ENCODE peak calls at places on chromosomes 5 and 9, in seven cellular contexts. One of them, this sample, is unnamed.
A peak's percentile ranks its signal among the peaks of the same experiment; 100 is the strongest.

GRCh38 chr9:16425572-16425971 is 444.9 kb downstream of the BNC2 start:
- DNase-seq in GM12878: no peak
- DNase-seq in K562: no peak
- DNase-seq in HCT116: no peak
- DNase-seq in HepG2: no peak
- DNase-seq in SK-N-SH: no peak
- DNase-seq in H1: no peak
- DNase-seq in this sample: no peak

GRCh38 chr9:72661401-72662135 is 140.2 kb downstream of the TMC1 start:
- DNase-seq in GM12878: no peak
- DNase-seq in K562: no peak
- DNase-seq in HCT116: no peak
- DNase-seq in HepG2: no peak
- DNase-seq in SK-N-SH: no peak
- DNase-seq in H1: no peak
- DNase-seq in this sample: no peak

GRCh38 chr5:143398053-143398355 is 5.5 kb downstream of the NR3C1 start:
- DNase-seq in GM12878: no peak
- DNase-seq in K562: no peak
- DNase-seq in HCT116: no peak
- DNase-seq in HepG2: no peak
- DNase-seq in SK-N-SH: no peak
- DNase-seq in H1: no peak
- DNase-seq in this sample: no peak

GRCh38 chr9:134666801-134667200 is 25.2 kb downstream of the COL5A1 start:
- DNase-seq in GM12878: no peak
- DNase-seq in K562: no peak
- DNase-seq in HCT116: no peak
- DNase-seq in HepG2: no peak
- DNase-seq in SK-N-SH: no peak
- DNase-seq in H1: no peak
- DNase-seq in this sample: no peak

GRCh38 chr5:125274211-125274610 is 527.8 kb upstream of the ZNF608 start:
- DNase-seq in GM12878: no peak
- DNase-seq in K562: no peak
- DNase-seq in HCT116: no peak
- DNase-seq in HepG2: no peak
- DNase-seq in SK-N-SH: no peak
- DNase-seq in H1: no peak
- DNase-seq in this sample: no peak

GRCh38 chr5:135329913-135330797 is 68.9 kb downstream of the MACROH2A1 start:
- DNase-seq in GM12878: no peak
- DNase-seq in K562: no peak
- DNase-seq in HCT116: no peak
- DNase-seq in HepG2: peak; percentile 24
- DNase-seq in SK-N-SH: no peak
- DNase-seq in H1: no peak
- DNase-seq in this sample: no peak

GRCh38 chr9:129320575-129321311 is 142.7 kb upstream of the IER5L start:
- DNase-seq in GM12878: peak; percentile 34
- DNase-seq in K562: peak; percentile 53
- DNase-seq in HCT116: no peak
- DNase-seq in HepG2: peak; percentile 63
- DNase-seq in SK-N-SH: peak; percentile 89
- DNase-seq in H1: peak; percentile 77
- DNase-seq in this sample: peak; percentile 97

GRCh38 chr9:36144322-36145206 is 8.0 kb downstream of the GLIPR2 start:
- DNase-seq in GM12878: no peak
- DNase-seq in K562: no peak
- DNase-seq in HCT116: no peak
- DNase-seq in HepG2: peak; percentile 20
- DNase-seq in SK-N-SH: no peak
- DNase-seq in H1: no peak
- DNase-seq in this sample: no peak

GRCh38 chr9:135898634-135899407 is 8.5 kb downstream of the CAMSAP1 start:
- DNase-seq in GM12878: no peak
- DNase-seq in K562: no peak
- DNase-seq in HCT116: no peak
- DNase-seq in HepG2: no peak
- DNase-seq in SK-N-SH: no peak
- DNase-seq in H1: no peak
- DNase-seq in this sample: no peak

GRCh38 chr5:169006878-169007790 is 293.8 kb downstream of the SLIT3 start:
- DNase-seq in GM12878: no peak
- DNase-seq in K562: no peak
- DNase-seq in HCT116: peak; percentile 66
- DNase-seq in HepG2: no peak
- DNase-seq in SK-N-SH: no peak
- DNase-seq in H1: no peak
- DNase-seq in this sample: no peak

GRCh38 chr9:92059669-92060068 is 55.5 kb downstream of the SPTLC1 start:
- DNase-seq in GM12878: no peak
- DNase-seq in K562: no peak
- DNase-seq in HCT116: no peak
- DNase-seq in HepG2: no peak
- DNase-seq in SK-N-SH: no peak
- DNase-seq in H1: no peak
- DNase-seq in this sample: no peak

DNA sequence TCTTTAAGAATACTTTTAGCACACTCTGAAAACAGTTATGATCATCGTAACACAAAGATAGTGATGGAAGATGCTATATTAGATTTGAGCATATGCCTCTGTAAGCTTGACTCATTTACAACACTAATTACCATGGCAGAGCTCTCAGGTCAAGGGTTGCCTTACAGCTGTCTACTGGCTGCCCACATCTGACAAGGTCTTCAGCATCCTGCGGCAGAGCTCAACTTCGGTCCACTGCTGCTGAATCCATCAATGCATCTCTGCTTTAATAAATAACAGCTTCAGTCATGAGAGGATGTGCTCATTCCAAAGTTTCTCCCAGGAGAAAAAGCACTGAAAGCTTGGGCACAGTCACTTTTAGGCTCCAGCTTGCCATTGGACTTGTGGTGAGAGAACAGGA is 449.4 kb downstream of the RASEF start:
- DNase-seq in GM12878: no peak
- DNase-seq in K562: no peak
- DNase-seq in HCT116: no peak
- DNase-seq in HepG2: no peak
- DNase-seq in SK-N-SH: no peak
- DNase-seq in H1: no peak
- DNase-seq in this sample: no peak
- TF ChIP-seq JUND in GM12878: no peak
- TF ChIP-seq JUND in K562: no peak
- TF ChIP-seq JUND in HCT116: no peak
- TF ChIP-seq JUND in HepG2: no peak
- TF ChIP-seq JUND in SK-N-SH: no peak
- TF ChIP-seq JUND in H1: no peak
- TF ChIP-seq JUND in this sample: no peak

GRCh38 chr9:130692365-130692764 is 1.2 kb upstream of the EXOSC2 start:
- DNase-seq in GM12878: no peak
- DNase-seq in K562: no peak
- DNase-seq in HCT116: no peak
- DNase-seq in HepG2: no peak
- DNase-seq in SK-N-SH: peak; percentile 38
- DNase-seq in H1: peak; percentile 94
- DNase-seq in this sample: no peak
- TF ChIP-seq JUND in GM12878: no peak
- TF ChIP-seq JUND in K562: no peak
- TF ChIP-seq JUND in HCT116: no peak
- TF ChIP-seq JUND in HepG2: no peak
- TF ChIP-seq JUND in SK-N-SH: no peak
- TF ChIP-seq JUND in H1: no peak
- TF ChIP-seq JUND in this sample: no peak

DNA sequence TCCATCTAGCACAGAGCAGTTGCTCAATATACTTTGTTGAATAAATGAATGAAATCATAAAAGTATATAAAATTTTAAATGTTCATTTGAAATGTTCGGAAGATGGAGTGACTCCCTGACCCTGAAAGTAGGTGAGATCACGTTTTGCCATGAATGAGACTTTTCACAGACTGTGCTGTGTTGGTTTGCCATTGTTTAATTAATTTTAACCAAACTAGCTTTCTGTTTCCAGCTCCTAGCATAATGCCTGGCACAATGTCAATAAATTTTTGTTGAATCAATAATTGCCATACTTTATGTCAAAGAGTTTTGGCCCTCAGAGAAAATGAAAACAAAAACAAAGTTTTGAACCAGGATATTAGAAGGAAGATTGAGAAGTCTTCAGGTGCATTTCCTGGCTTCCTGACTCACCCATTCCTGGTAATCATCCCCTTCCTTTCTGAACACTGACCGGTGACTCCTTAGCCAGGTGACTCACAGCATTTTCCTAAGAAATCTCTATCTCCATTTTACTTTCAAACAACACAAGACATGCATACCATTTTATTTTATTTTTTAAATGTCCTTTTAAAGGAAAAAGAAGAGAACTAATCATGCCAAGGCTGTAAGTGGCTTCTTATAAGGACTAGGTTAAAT is 15.1 kb downstream of the SLC28A3 start:
- DNase-seq in GM12878: no peak
- DNase-seq in K562: no peak
- DNase-seq in HCT116: peak; percentile 15
- DNase-seq in HepG2: no peak
- DNase-seq in SK-N-SH: no peak
- DNase-seq in H1: no peak
- DNase-seq in this sample: no peak
- TF ChIP-seq JUND in GM12878: no peak
- TF ChIP-seq JUND in K562: no peak
- TF ChIP-seq JUND in HCT116: peak; percentile 54
- TF ChIP-seq JUND in HepG2: no peak
- TF ChIP-seq JUND in SK-N-SH: no peak
- TF ChIP-seq JUND in H1: no peak
- TF ChIP-seq JUND in this sample: no peak

DNA sequence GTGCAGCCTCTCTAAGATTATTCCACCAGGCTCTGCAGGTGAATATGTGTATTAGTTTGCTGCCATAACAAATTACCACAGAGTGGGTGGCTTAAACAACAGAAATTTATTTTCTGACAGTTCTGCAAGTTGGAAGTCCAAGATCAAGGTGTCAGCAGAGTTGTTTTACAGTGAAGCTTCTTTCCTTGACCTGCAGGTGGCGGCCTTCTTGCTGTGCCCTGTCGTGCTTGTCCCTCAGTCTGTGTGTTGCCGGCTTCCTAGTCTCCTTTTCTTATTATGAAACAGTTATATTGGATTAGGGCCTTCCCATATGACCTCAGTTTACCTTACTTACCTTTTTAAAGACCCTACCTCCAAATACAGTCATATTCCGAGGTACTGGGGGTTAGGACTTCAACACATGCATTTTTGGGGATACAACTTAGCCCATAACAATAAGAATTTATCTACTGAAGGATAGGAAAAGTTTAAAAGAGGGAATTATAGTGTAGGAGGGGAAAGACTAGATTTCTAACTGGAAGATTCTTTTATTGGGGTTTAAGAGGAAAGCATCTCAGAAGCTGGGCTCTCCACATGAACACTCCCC is 97.4 kb downstream of the OSTF1 start:
- DNase-seq in GM12878: no peak
- DNase-seq in K562: peak; percentile 56
- DNase-seq in HCT116: peak; percentile 38
- DNase-seq in HepG2: peak; percentile 16
- DNase-seq in SK-N-SH: no peak
- DNase-seq in H1: peak; percentile 68
- DNase-seq in this sample: peak; percentile 78
- TF ChIP-seq JUND in GM12878: no peak
- TF ChIP-seq JUND in K562: no peak
- TF ChIP-seq JUND in HCT116: no peak
- TF ChIP-seq JUND in HepG2: no peak
- TF ChIP-seq JUND in SK-N-SH: no peak
- TF ChIP-seq JUND in H1: no peak
- TF ChIP-seq JUND in this sample: no peak

DNA sequence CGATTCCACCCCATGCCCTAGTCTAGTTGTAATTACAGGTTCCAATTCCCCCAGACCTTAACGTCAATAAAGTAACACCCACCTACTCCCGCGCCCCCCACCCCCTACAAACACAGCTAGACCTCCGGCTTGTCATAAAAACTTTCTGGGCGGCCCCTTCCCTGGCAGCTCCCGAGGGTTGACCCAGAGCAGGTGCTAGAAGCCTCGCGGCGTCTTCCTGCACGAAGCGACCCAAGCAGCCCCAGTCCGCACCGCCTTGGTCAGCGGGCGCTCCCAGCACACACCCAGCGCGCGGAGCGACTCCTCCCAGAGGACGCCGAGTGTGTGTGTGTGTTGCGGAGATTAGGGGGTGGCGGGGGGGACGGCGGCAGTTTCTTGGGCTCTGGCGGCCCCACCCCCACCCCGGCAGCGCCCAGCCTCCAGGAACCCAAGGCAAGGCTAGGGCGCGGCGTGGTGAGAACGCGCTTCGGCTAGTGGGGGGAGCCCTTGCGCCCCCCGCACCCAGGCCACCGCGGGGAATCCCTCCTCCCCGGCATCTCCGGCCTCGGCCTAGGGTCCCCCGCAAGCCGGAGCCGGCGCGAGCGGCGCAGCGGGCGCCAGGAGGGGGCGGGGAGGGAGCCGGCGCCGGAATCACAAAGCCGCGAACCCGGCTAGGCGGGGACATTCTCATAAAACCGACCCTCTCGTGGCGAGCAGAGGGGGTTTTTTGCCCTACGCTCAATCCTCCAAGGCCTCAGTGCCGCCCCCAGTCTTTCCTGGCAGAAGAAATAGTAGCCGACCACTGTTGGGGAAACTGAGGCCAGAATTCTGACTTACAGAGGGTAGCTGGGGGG is 2.2 kb downstream of the PCDH1 start:
- DNase-seq in GM12878: no peak
- DNase-seq in K562: peak; percentile 93
- DNase-seq in HCT116: no peak
- DNase-seq in HepG2: no peak
- DNase-seq in SK-N-SH: peak; percentile 72
- DNase-seq in H1: peak; percentile 81
- DNase-seq in this sample: no peak
- TF ChIP-seq JUND in GM12878: no peak
- TF ChIP-seq JUND in K562: no peak
- TF ChIP-seq JUND in HCT116: no peak
- TF ChIP-seq JUND in HepG2: no peak
- TF ChIP-seq JUND in SK-N-SH: no peak
- TF ChIP-seq JUND in H1: no peak
- TF ChIP-seq JUND in this sample: no peak

GRCh38 chr9:126151031-126151670 is 175.5 kb upstream of the MVB12B start:
- DNase-seq in GM12878: no peak
- DNase-seq in K562: no peak
- DNase-seq in HCT116: no peak
- DNase-seq in HepG2: peak; percentile 72
- DNase-seq in SK-N-SH: peak; percentile 45
- DNase-seq in H1: peak; percentile 29
- DNase-seq in this sample: no peak
- TF ChIP-seq JUND in GM12878: no peak
- TF ChIP-seq JUND in K562: no peak
- TF ChIP-seq JUND in HCT116: no peak
- TF ChIP-seq JUND in HepG2: no peak
- TF ChIP-seq JUND in SK-N-SH: no peak
- TF ChIP-seq JUND in H1: no peak
- TF ChIP-seq JUND in this sample: no peak

This sample was measured in T47D.